ENCODE peak calls at places on chromosomes 4 and X, in six cellular contexts. One of them, this sample, is unnamed.

GRCh38 chr4:16123356-16124084 is 39.7 kb upstream of the PROM1 start:
- DNase-seq in activated T-cell treated with anti-CD3 and anti-CD28 coated beads for 1 hour: no peak
- DNase-seq in HFF-Myc: no peak
- DNase-seq in CD4-positive, alpha-beta memory T cell: no peak
- DNase-seq in AG10803: no peak
- DNase-seq in amniotic stem cell: no peak
- DNase-seq in this sample: no peak

GRCh38 chr4:98448923-98449322 is 187.7 kb downstream of the RAP1GDS1 start:
- DNase-seq in activated T-cell treated with anti-CD3 and anti-CD28 coated beads for 1 hour: no peak
- DNase-seq in HFF-Myc: no peak
- DNase-seq in CD4-positive, alpha-beta memory T cell: no peak
- DNase-seq in amniotic stem cell: no peak
- DNase-seq in AG10803: no peak
- DNase-seq in this sample: no peak

GRCh38 chr4:148268835-148269234 is 173.4 kb downstream of the NR3C2 start:
- DNase-seq in CD4-positive, alpha-beta memory T cell: no peak
- DNase-seq in HFF-Myc: no peak
- DNase-seq in AG10803: no peak
- DNase-seq in activated T-cell treated with anti-CD3 and anti-CD28 coated beads for 1 hour: no peak
- DNase-seq in amniotic stem cell: no peak
- DNase-seq in this sample: no peak

GRCh38 chrX:48957477-48957826 is at the start of gene OTUD5:
- DNase-seq in amniotic stem cell: no peak
- DNase-seq in activated T-cell treated with anti-CD3 and anti-CD28 coated beads for 1 hour: peak; percentile 58
- DNase-seq in CD4-positive, alpha-beta memory T cell: no peak
- DNase-seq in AG10803: no peak
- DNase-seq in HFF-Myc: no peak
- DNase-seq in this sample: peak; percentile 34

GRCh38 chr4:77092832-77093800 is 17.3 kb upstream of the CCNI start:
- DNase-seq in activated T-cell treated with anti-CD3 and anti-CD28 coated beads for 1 hour: no peak
- DNase-seq in CD4-positive, alpha-beta memory T cell: no peak
- DNase-seq in HFF-Myc: no peak
- DNase-seq in AG10803: peak; percentile 58
- DNase-seq in amniotic stem cell: no peak
- DNase-seq in this sample: peak; percentile 74

GRCh38 chr4:48904541-48905142 is 1.9 kb downstream of the OCIAD2 start:
- DNase-seq in amniotic stem cell: no peak
- DNase-seq in activated T-cell treated with anti-CD3 and anti-CD28 coated beads for 1 hour: no peak
- DNase-seq in AG10803: no peak
- DNase-seq in CD4-positive, alpha-beta memory T cell: peak; percentile 32
- DNase-seq in HFF-Myc: no peak
- DNase-seq in this sample: no peak

GRCh38 chr4:146122398-146122797 is 53.1 kb upstream of the LSM6 start:
- DNase-seq in activated T-cell treated with anti-CD3 and anti-CD28 coated beads for 1 hour: no peak
- DNase-seq in CD4-positive, alpha-beta memory T cell: no peak
- DNase-seq in AG10803: no peak
- DNase-seq in amniotic stem cell: no peak
- DNase-seq in HFF-Myc: no peak
- DNase-seq in this sample: no peak

GRCh38 chr4:95362906-95363578 is 185.7 kb downstream of the UNC5C start:
- DNase-seq in activated T-cell treated with anti-CD3 and anti-CD28 coated beads for 1 hour: no peak
- DNase-seq in amniotic stem cell: no peak
- DNase-seq in HFF-Myc: peak; percentile 6
- DNase-seq in AG10803: no peak
- DNase-seq in CD4-positive, alpha-beta memory T cell: no peak
- DNase-seq in this sample: peak; percentile 1

GRCh38 chrX:39599339-39599738 is 498.4 kb downstream of the BCOR start:
- DNase-seq in HFF-Myc: no peak
- DNase-seq in AG10803: no peak
- DNase-seq in CD4-positive, alpha-beta memory T cell: no peak
- DNase-seq in activated T-cell treated with anti-CD3 and anti-CD28 coated beads for 1 hour: no peak
- DNase-seq in amniotic stem cell: no peak
- DNase-seq in this sample: no peak

GRCh38 chrX:107226766-107227165 is 20.4 kb downstream of the DNAAF6 start:
- DNase-seq in HFF-Myc: no peak
- DNase-seq in AG10803: no peak
- DNase-seq in activated T-cell treated with anti-CD3 and anti-CD28 coated beads for 1 hour: no peak
- DNase-seq in amniotic stem cell: no peak
- DNase-seq in CD4-positive, alpha-beta memory T cell: no peak
- DNase-seq in this sample: no peak

GRCh38 chrX:130467936-130468335 is 66.1 kb downstream of the RBMX2 start:
- DNase-seq in amniotic stem cell: no peak
- DNase-seq in HFF-Myc: no peak
- DNase-seq in CD4-positive, alpha-beta memory T cell: no peak
- DNase-seq in AG10803: no peak
- DNase-seq in activated T-cell treated with anti-CD3 and anti-CD28 coated beads for 1 hour: no peak
- DNase-seq in this sample: no peak

GRCh38 chrX:151974336-151975227 is at the start of gene GABRE:
- DNase-seq in activated T-cell treated with anti-CD3 and anti-CD28 coated beads for 1 hour: no peak
- DNase-seq in HFF-Myc: no peak
- DNase-seq in amniotic stem cell: peak; percentile 20
- DNase-seq in CD4-positive, alpha-beta memory T cell: no peak
- DNase-seq in AG10803: peak; percentile 42
- DNase-seq in this sample: peak; percentile 46

GRCh38 chrX:24956828-24957227 is 58.9 kb downstream of the ARX start:
- DNase-seq in activated T-cell treated with anti-CD3 and anti-CD28 coated beads for 1 hour: no peak
- DNase-seq in CD4-positive, alpha-beta memory T cell: no peak
- DNase-seq in HFF-Myc: no peak
- DNase-seq in AG10803: peak; percentile 40
- DNase-seq in amniotic stem cell: no peak
- DNase-seq in this sample: peak; percentile 5

GRCh38 chr4:140018931-140019618 is 134.9 kb downstream of the MAML3 start:
- DNase-seq in CD4-positive, alpha-beta memory T cell: no peak
- DNase-seq in AG10803: peak; percentile 6
- DNase-seq in HFF-Myc: no peak
- DNase-seq in amniotic stem cell: no peak
- DNase-seq in activated T-cell treated with anti-CD3 and anti-CD28 coated beads for 1 hour: no peak
- DNase-seq in this sample: no peak

GRCh38 chr4:1976416-1977352 is 32.1 kb downstream of the NELFA start:
- DNase-seq in activated T-cell treated with anti-CD3 and anti-CD28 coated beads for 1 hour: no peak
- DNase-seq in CD4-positive, alpha-beta memory T cell: no peak
- DNase-seq in amniotic stem cell: no peak
- DNase-seq in AG10803: no peak
- DNase-seq in HFF-Myc: no peak
- DNase-seq in this sample: no peak

GRCh38 chrX:102345916-102346315 is 93.9 kb downstream of the NXF2B start:
- DNase-seq in amniotic stem cell: no peak
- DNase-seq in activated T-cell treated with anti-CD3 and anti-CD28 coated beads for 1 hour: peak; percentile 59
- DNase-seq in AG10803: peak; percentile 11
- DNase-seq in CD4-positive, alpha-beta memory T cell: peak; percentile 51
- DNase-seq in HFF-Myc: no peak
- DNase-seq in this sample: peak; percentile 5

GRCh38 chr4:6917445-6918241 is 8.0 kb downstream of the TBC1D14 start:
- DNase-seq in HFF-Myc: no peak
- DNase-seq in amniotic stem cell: no peak
- DNase-seq in CD4-positive, alpha-beta memory T cell: no peak
- DNase-seq in AG10803: no peak
- DNase-seq in activated T-cell treated with anti-CD3 and anti-CD28 coated beads for 1 hour: no peak
- DNase-seq in this sample: no peak

GRCh38 chr4:600850-601515 is 24.4 kb upstream of the PDE6B start:
- DNase-seq in CD4-positive, alpha-beta memory T cell: no peak
- DNase-seq in AG10803: no peak
- DNase-seq in HFF-Myc: no peak
- DNase-seq in activated T-cell treated with anti-CD3 and anti-CD28 coated beads for 1 hour: no peak
- DNase-seq in amniotic stem cell: no peak
- DNase-seq in this sample: no peak

GRCh38 chr4:163384926-163385325 is 41.2 kb downstream of the NPY5R start:
- DNase-seq in amniotic stem cell: no peak
- DNase-seq in AG10803: no peak
- DNase-seq in CD4-positive, alpha-beta memory T cell: no peak
- DNase-seq in HFF-Myc: no peak
- DNase-seq in activated T-cell treated with anti-CD3 and anti-CD28 coated beads for 1 hour: no peak
- DNase-seq in this sample: no peak

GRCh38 chrX:6228720-6229119 is at the start of gene NLGN4X:
- DNase-seq in AG10803: no peak
- DNase-seq in HFF-Myc: no peak
- DNase-seq in amniotic stem cell: no peak
- DNase-seq in CD4-positive, alpha-beta memory T cell: no peak
- DNase-seq in activated T-cell treated with anti-CD3 and anti-CD28 coated beads for 1 hour: no peak
- DNase-seq in this sample: no peak